ENCODE peak calls at places on chromosomes 12 and 14, in six cellular contexts. J is CD4-positive, alpha-beta T cell; S is foreskin fibroblast; H is adipocyte; E is A172; L is HFFc6. V is an unnamed sample.

GRCh38 chr12:113933201-113933786 is 32.8 kb downstream of the RBM19 start:
- DNase-seq in J (no peak), S (peak), H (peak), E (no peak), L (no peak), V (no peak)

GRCh38 chr12:40054554-40055226 is 51.2 kb downstream of the SLC2A13 start:
- DNase-seq in J (no peak), S (peak), H (peak), E (peak), L (peak), V (peak)

GRCh38 chr12:14907953-14908352 is 22.3 kb upstream of the MGP start:
- DNase-seq in J (no peak), S (no peak), H (no peak), E (no peak), L (no peak), V (no peak)

GRCh38 chr12:53696285-53696654 is 20.4 kb upstream of the ATP5MC2 start:
- DNase-seq in J (no peak), S (peak), H (peak), E (peak), L (peak), V (peak)

GRCh38 chr14:75046275-75046674 is 5.0 kb downstream of the MLH3 start:
- DNase-seq in J (no peak), S (no peak), H (no peak), E (no peak), L (no peak), V (no peak)

GRCh38 chr12:103647267-103647666 is 60.2 kb downstream of the STAB2 start:
- DNase-seq in J (no peak), S (peak), H (peak), E (peak), L (peak), V (peak)

GRCh38 chr14:69204753-69205152 is 13.5 kb downstream of the EXD2 start:
- DNase-seq in J (no peak), S (no peak), H (no peak), E (no peak), L (no peak), V (no peak)

GRCh38 chr12:88416155-88416554 is 164.1 kb downstream of the KITLG start:
- DNase-seq in J (no peak), S (no peak), H (no peak), E (no peak), L (no peak), V (no peak)

GRCh38 chr12:71955946-71956345 is 17.3 kb downstream of the TPH2 start:
- DNase-seq in J (no peak), S (peak), H (peak), E (no peak), L (peak), V (peak)

GRCh38 chr12:12716151-12716844 is 870 bp upstream of the CDKN1B start:
- DNase-seq in J (peak), S (peak), H (peak), E (no peak), L (no peak), V (no peak)

GRCh38 chr12:25977047-25977446 is 18.6 kb downstream of the RASSF8 start:
- DNase-seq in J (no peak), S (peak), H (no peak), E (peak), L (peak), V (no peak)

GRCh38 chr14:51539571-51540037 is 112.1 kb upstream of the FRMD6 start:
- DNase-seq in J (no peak), S (peak), H (peak), E (peak), L (peak), V (peak)

GRCh38 chr14:43621282-43621681 is 885.8 kb downstream of the FSCB start:
- DNase-seq in J (no peak), S (no peak), H (no peak), E (no peak), L (no peak), V (no peak)

GRCh38 chr14:59850458-59850857 is 20.1 kb downstream of the RTN1 start:
- DNase-seq in J (no peak), S (no peak), H (no peak), E (no peak), L (no peak), V (no peak)

GRCh38 chr12:89276860-89277259 is 75.4 kb downstream of the DUSP6 start:
- DNase-seq in J (no peak), S (no peak), H (no peak), E (no peak), L (no peak), V (no peak)

GRCh38 chr12:4141344-4142270 is 132.0 kb upstream of the CCND2 start:
- DNase-seq in J (no peak), S (no peak), H (no peak), E (no peak), L (no peak), V (no peak)

GRCh38 chr12:94074970-94075695 is 73.2 kb upstream of the PLXNC1 start:
- DNase-seq in J (no peak), S (peak), H (peak), E (peak), L (peak), V (peak)

GRCh38 chr12:2877047-2877958 is at the start of the genes FOXM1 and RHNO1:
- DNase-seq in J (peak), S (peak), H (peak), E (peak), L (peak), V (peak)

GRCh38 chr12:1562813-1563412 is 31.5 kb downstream of the FBXL14 start:
- DNase-seq in J (no peak), S (no peak), H (no peak), E (no peak), L (no peak), V (no peak)

V was measured in GM03348.